ENCODE peak calls at places on chromosomes 3 and 15, in eight cellular contexts. Q, A, K, G, T, B, N and J are unnamed samples.
A peak's percentile ranks its signal among the peaks of the same experiment; 100 is the strongest.

GRCh38 chr15:28955686-28956421 is 70.1 kb downstream of the APBA2 start:
- DNase-seq in N (no peak), A (no peak), G (no peak), K (peak; percentile 74), Q (peak; percentile 91), B (no peak), T (no peak), J (no peak)

GRCh38 chr3:25117005-25117593 is 311.0 kb upstream of the RARB start:
- DNase-seq in Q (no peak), N (no peak), A (no peak), G (no peak), T (no peak), K (no peak), B (no peak), J (no peak)

GRCh38 chr3:38643592-38643991 is 5.9 kb downstream of the SCN5A start:
- DNase-seq in N (no peak), A (no peak), G (no peak), T (no peak), Q (no peak), K (no peak), B (no peak), J (no peak)

GRCh38 chr3:32097768-32098167 is 8.7 kb upstream of the GPD1L start:
- DNase-seq in T (no peak), K (no peak), N (no peak), G (no peak), B (no peak), A (no peak), Q (no peak), J (no peak)

GRCh38 chr3:177447938-177448337 is 250.7 kb upstream of the TBL1XR1 start:
- DNase-seq in B (no peak), G (peak; percentile 79), A (no peak), N (peak; percentile 21), Q (no peak), T (peak; percentile 84), K (no peak), J (no peak)

GRCh38 chr3:54960066-54960465 is 32.2 kb upstream of the LRTM1 start:
- DNase-seq in T (no peak), K (no peak), Q (peak; percentile 83), B (no peak), N (no peak), A (no peak), G (no peak), J (no peak)

GRCh38 chr15:39332846-39333245 is 248.0 kb upstream of the THBS1 start:
- DNase-seq in B (no peak), A (no peak), G (no peak), Q (no peak), T (no peak), K (no peak), N (no peak), J (no peak)

GRCh38 chr3:127455541-127456450 is 134.7 kb downstream of the TPRA1 start:
- DNase-seq in A (peak; percentile 75), Q (peak; percentile 21), K (peak; percentile 63), B (peak; percentile 90), T (peak; percentile 83), G (peak; percentile 65), N (peak; percentile 34), J (peak; percentile 71)

GRCh38 chr3:4637265-4637664 is 144.1 kb downstream of the ITPR1 start:
- DNase-seq in K (no peak), G (no peak), A (no peak), N (no peak), T (no peak), Q (no peak), B (no peak), J (no peak)

GRCh38 chr3:1666865-1667264 is 431.8 kb upstream of the CNTN4 start:
- DNase-seq in K (no peak), A (no peak), N (no peak), G (no peak), T (no peak), B (no peak), Q (no peak), J (no peak)

GRCh38 chr3:62229908-62230307 is 143.4 kb downstream of the FEZF2 start:
- DNase-seq in K (no peak), G (no peak), B (no peak), A (no peak), Q (no peak), T (no peak), N (peak; percentile 10), J (no peak)

GRCh38 chr15:64897345-64897985 is 14.2 kb upstream of the ANKDD1A start:
- DNase-seq in T (peak; percentile 77), B (no peak), A (peak; percentile 88), Q (peak; percentile 51), N (no peak), K (peak; percentile 27), G (peak; percentile 26), J (no peak)

GRCh38 chr15:89416339-89417183 is 79.8 kb downstream of the RHCG start:
- DNase-seq in G (peak; percentile 64), K (peak; percentile 66), A (no peak), B (peak; percentile 97), Q (peak; percentile 7), N (peak; percentile 71), T (peak; percentile 80), J (peak; percentile 89)

GRCh38 chr3:43505351-43505750 is 116.5 kb downstream of the ANO10 start:
- DNase-seq in Q (peak; percentile 37), A (no peak), G (no peak), N (no peak), K (no peak), T (no peak), B (no peak), J (no peak)

GRCh38 chr15:41485226-41485625 is 8.4 kb upstream of the ITPKA start:
- DNase-seq in A (no peak), T (no peak), B (no peak), K (no peak), N (no peak), Q (no peak), G (no peak), J (no peak)
- H3K27me3 ChIP-seq in A (no peaks in the 10 kb centered on the region), T (peaks cover 14% of the 10 kb centered on the region), B (no peaks in the 10 kb centered on the region), K (no peaks in the 10 kb centered on the region), N (no peaks in the 10 kb centered on the region), Q (no peaks in the 10 kb centered on the region), G (no peaks in the 10 kb centered on the region), J (no peaks in the 10 kb centered on the region)

GRCh38 chr3:49175530-49175929 is 4.1 kb downstream of the KLHDC8B start:
- DNase-seq in T (no peak), N (no peak), B (no peak), Q (no peak), K (no peak), G (no peak), A (no peak), J (no peak)

GRCh38 chr3:49173792-49174170 is 2.4 kb downstream of the KLHDC8B start:
- DNase-seq in N (no peak), G (no peak), B (no peak), Q (peak; percentile 27), A (no peak), T (no peak), K (no peak), J (no peak)

GRCh38 chr3:49172616-49173041 is 1.2 kb downstream of the KLHDC8B start:
- DNase-seq in Q (no peak), G (peak; percentile 20), N (no peak), B (no peak), T (no peak), K (no peak), A (no peak), J (no peak)

GRCh38 chr3:49173116-49173791 is 1.9 kb downstream of the KLHDC8B start:
- DNase-seq in A (peak; percentile 71), T (no peak), N (no peak), Q (no peak), G (peak; percentile 49), B (peak; percentile 55), K (no peak), J (no peak)

DNA sequence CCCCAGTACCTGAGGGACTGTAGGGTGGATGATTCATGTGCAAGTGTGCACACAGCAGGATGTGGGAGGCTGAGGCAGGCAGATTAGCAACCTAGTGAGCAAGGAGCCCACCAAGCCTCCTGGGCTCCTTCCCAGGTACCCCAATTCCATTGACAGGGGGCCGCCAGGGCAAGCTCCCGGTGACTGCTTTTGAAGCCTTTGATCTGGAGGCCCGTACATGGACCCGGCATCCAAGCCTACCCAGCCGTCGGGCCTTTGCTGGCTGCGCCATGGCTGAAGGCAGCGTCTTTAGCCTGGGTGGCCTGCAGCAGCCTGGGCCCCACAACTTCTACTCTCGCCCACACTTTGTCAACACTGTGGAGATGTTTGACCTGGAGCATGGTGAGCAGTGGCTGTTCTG is 3.2 kb downstream of the KLHDC8B start:
- DNase-seq in Q (no peak), B (no peak), A (no peak), G (no peak), K (no peak), T (no peak), N (no peak), J (no peak)
- H3K27ac ChIP-seq in Q (no peak overlapping the region), B (no peak overlapping the region), A (no peak overlapping the region), G (no peak overlapping the region), K (no peak overlapping the region), T (no peak overlapping the region), N (no peak overlapping the region), J (no peak overlapping the region)

GRCh38 chr3:119508172-119508845 is 10.0 kb downstream of the TIMMDC1 start:
- DNase-seq in T (no peak), A (no peak), Q (no peak), K (no peak), B (no peak), N (no peak), G (no peak), J (no peak)
- H3K27me3 ChIP-seq in T (no peaks in the 10 kb centered on the region), A (no peaks in the 10 kb centered on the region), Q (no peaks in the 10 kb centered on the region), K (no peaks in the 10 kb centered on the region), B (no peaks in the 10 kb centered on the region), N (no peaks in the 10 kb centered on the region), G (no peaks in the 10 kb centered on the region), J (no peaks in the 10 kb centered on the region)

GRCh38 chr3:58352624-58353023 is 19.9 kb downstream of the PXK start:
- DNase-seq in B (no peak), A (no peak), Q (no peak), G (no peak), K (no peak), N (no peak), T (no peak), J (no peak)
- H3K27ac ChIP-seq in B (no peak overlapping the region), A (no peak overlapping the region), Q (no peak overlapping the region), G (no peak overlapping the region), K (no peak overlapping the region), N (no peak overlapping the region), T (no peak overlapping the region), J (no peak overlapping the region)